ENCODE peak calls at places on chromosome X, in six cellular contexts. D is fibroblast of lung, O is cardiac muscle cell, M is colonic mucosa, R is adipocyte, V is BJ. F is an unnamed sample.

GRCh38 chrX:54043084-54043483 is 1.2 kb downstream of the PHF8 start:
- DNase-seq in D (no peak), O (no peak), M (no peak), R (peak), V (no peak), F (no peak)

GRCh38 chrX:63889001-63889400 is 104.0 kb upstream of the ARHGEF9 start:
- DNase-seq in D (peak), O (no peak), M (no peak), R (peak), V (peak), F (peak)

GRCh38 chrX:17519349-17519748 is 144.3 kb downstream of the NHS start:
- DNase-seq in D (no peak), O (peak), M (peak), R (no peak), V (no peak), F (no peak)

GRCh38 chrX:95956780-95957179 is 727.9 kb upstream of the DIAPH2 start:
- DNase-seq in D (no peak), O (no peak), M (no peak), R (no peak), V (no peak), F (no peak)

GRCh38 chrX:68684291-68684918 is 36.9 kb downstream of the STARD8 start:
- DNase-seq in D (no peak), O (peak), M (no peak), R (no peak), V (no peak), F (peak)

GRCh38 chrX:13693341-13693871 is 4.5 kb downstream of the RAB9A start:
- DNase-seq in D (no peak), O (no peak), M (no peak), R (no peak), V (no peak), F (no peak)

GRCh38 chrX:2498781-2499302 is 1.9 kb downstream of the DHRSX start:
- DNase-seq in D (peak), O (peak), M (peak), R (peak), V (no peak), F (peak)

GRCh38 chrX:155434906-155435743 is 23.3 kb downstream of the F8A3 start:
- DNase-seq in D (no peak), O (peak), M (no peak), R (peak), V (no peak), F (no peak)

GRCh38 chrX:21412029-21412428 is 37.8 kb downstream of the CNKSR2 start:
- DNase-seq in D (peak), O (no peak), M (no peak), R (no peak), V (no peak), F (no peak)

GRCh38 chrX:100410083-100410590 is at the start of gene PCDH19:
- DNase-seq in D (peak), O (peak), M (peak), R (peak), V (no peak), F (peak)

GRCh38 chrX:67503453-67503852 is 40.4 kb upstream of the AR start:
- DNase-seq in D (no peak), O (no peak), M (no peak), R (no peak), V (no peak), F (no peak)

GRCh38 chrX:16882702-16883486 is 12.7 kb upstream of the RBBP7 start:
- DNase-seq in D (peak), O (peak), M (peak), R (peak), V (no peak), F (peak)

GRCh38 chrX:144648788-144649187 is 598.5 kb upstream of the SPANXN1 start:
- DNase-seq in D (no peak), O (no peak), M (no peak), R (no peak), V (no peak), F (no peak)

GRCh38 chrX:41862562-41863184 is 60.7 kb downstream of the CASK start:
- DNase-seq in D (no peak), O (no peak), M (no peak), R (no peak), V (no peak), F (no peak)

GRCh38 chrX:42097491-42097890 is 174.1 kb upstream of the CASK start:
- DNase-seq in D (no peak), O (no peak), M (no peak), R (no peak), V (no peak), F (no peak)

GRCh38 chrX:135393046-135393445 is 28.7 kb upstream of the SMIM10L2A start:
- DNase-seq in D (no peak), O (no peak), M (no peak), R (no peak), V (no peak), F (no peak)

GRCh38 chrX:69988955-69989394 is 60.8 kb downstream of the AWAT2 start:
- DNase-seq in D (no peak), O (peak), M (no peak), R (no peak), V (no peak), F (peak)

GRCh38 chrX:53637479-53637878 is 49.0 kb downstream of the HUWE1 start:
- DNase-seq in D (no peak), O (no peak), M (no peak), R (no peak), V (no peak), F (no peak)

GRCh38 chrX:20378291-20378920 is 111.7 kb upstream of the RPS6KA3 start:
- DNase-seq in D (peak), O (no peak), M (peak), R (no peak), V (no peak), F (no peak)

GRCh38 chrX:105533951-105534350 is 288.4 kb upstream of the NRK start:
- DNase-seq in D (peak), O (peak), M (no peak), R (peak), V (no peak), F (no peak)

GRCh38 chrX:123489011-123489410 is 243.8 kb downstream of the THOC2 start:
- DNase-seq in D (peak), O (peak), M (no peak), R (peak), V (no peak), F (no peak)

GRCh38 chrX:25925956-25926355 is 212.2 kb upstream of the MAGEB18 start:
- DNase-seq in D (peak), O (peak), M (no peak), R (no peak), V (no peak), F (no peak)

GRCh38 chrX:71492086-71493065 is 40.5 kb upstream of the OGT start:
- DNase-seq in D (peak), O (peak), M (peak), R (peak), V (no peak), F (no peak)

GRCh38 chrX:71623714-71624113 is 5.4 kb upstream of the CXCR3 start:
- DNase-seq in D (no peak), O (no peak), M (no peak), R (no peak), V (no peak), F (no peak)

GRCh38 chrX:13719192-13719856 is 15.1 kb downstream of the TRAPPC2 start:
- DNase-seq in D (peak), O (no peak), M (no peak), R (no peak), V (no peak), F (peak)

GRCh38 chrX:46456125-46456922 is 88.9 kb downstream of the ZNF674 start:
- DNase-seq in D (no peak), O (peak), M (no peak), R (no peak), V (no peak), F (peak)

GRCh38 chrX:1394731-1395501 is 3.0 kb upstream of the SLC25A6 start:
- DNase-seq in D (no peak), O (no peak), M (no peak), R (no peak), V (no peak), F (no peak)

GRCh38 chrX:69021561-69021960 is 143.7 kb downstream of the PJA1 start:
- DNase-seq in D (no peak), O (no peak), M (no peak), R (no peak), V (no peak), F (no peak)

DNA sequence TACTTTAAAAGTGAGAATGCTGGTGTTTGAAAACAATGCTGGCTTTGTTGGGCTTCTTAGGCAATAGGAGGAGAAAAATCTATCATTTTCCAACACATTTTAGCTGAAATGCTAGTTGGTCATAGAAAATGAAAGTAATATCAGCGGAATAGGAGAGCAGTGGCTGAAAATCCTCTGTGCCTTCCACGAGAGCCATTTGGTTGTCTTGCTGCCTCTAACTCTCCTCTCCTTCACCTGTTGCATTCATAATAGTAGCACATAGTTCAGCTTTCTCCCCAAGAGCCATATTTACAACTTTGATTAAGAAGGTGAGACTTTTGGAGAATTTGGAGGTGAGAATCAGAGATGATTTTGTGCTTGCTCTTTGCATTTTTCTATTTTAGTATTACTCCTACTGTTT is 849.4 kb upstream of the FTHL17 start:
- DNase-seq in D (no peak), O (peak), M (no peak), R (no peak), V (no peak), F (no peak)
- H3K4me3 ChIP-seq in D (no peak), O (no peak), M (no peak), R (peak), V (no peak), F (no peak)

GRCh38 chrX:40083979-40084359 is 13.8 kb downstream of the BCOR start:
- DNase-seq in D (no peak), O (no peak), M (no peak), R (no peak), V (no peak), F (no peak)
- H3K4me3 ChIP-seq in D (peak), O (peak), M (peak), R (peak), V (no peak), F (peak)

DNA sequence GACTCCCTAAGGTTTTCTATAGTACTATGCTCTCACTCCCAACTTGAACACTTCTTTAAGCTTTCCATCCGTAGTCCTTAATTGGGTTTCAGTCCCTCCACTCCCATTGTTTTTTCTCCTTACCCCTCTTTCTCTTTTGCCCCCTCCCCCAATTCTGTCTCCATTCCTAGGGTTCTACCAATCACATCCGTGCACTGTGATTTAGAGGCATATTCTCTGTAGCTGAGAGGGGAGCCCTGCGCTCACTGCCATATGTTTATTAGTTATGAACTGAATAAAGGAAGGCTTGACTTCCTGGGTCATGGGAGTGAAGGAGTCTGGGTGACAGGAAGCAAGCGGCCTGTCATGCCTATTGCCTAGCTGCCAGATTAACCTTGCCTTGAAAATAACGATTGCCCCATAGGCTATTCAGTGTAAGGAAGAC is 470 bp downstream of the MCTS1 start:
- DNase-seq in D (peak), O (peak), M (peak), R (peak), V (no peak), F (peak)
- H3K4me3 ChIP-seq in D (peak), O (peak), M (peak), R (peak), V (peak), F (peak)

DNA sequence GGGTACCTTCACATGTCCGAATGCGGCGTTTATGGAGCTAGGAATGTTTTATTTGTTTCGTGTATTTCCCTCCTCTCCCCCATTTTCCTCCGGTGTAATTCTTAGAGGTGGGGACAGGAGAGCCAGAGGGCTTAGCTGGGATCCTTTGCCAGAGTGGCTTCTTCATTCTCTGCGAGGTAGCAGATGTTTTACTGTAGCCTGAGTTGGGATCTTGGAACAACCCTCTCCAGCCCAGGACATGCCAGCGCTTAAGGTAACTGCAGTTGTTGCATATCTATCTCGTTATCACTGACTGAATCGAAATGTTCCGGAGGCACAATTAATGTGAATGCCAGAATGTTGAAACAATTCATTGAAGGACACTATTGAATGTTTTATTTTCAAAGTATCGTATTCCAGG is 59.0 kb upstream of the DYNLT3 start:
- DNase-seq in D (no peak), O (no peak), M (no peak), R (no peak), V (no peak), F (no peak)
- H3K4me3 ChIP-seq in D (no peak), O (peak), M (no peak), R (peak), V (peak), F (peak)

DNA sequence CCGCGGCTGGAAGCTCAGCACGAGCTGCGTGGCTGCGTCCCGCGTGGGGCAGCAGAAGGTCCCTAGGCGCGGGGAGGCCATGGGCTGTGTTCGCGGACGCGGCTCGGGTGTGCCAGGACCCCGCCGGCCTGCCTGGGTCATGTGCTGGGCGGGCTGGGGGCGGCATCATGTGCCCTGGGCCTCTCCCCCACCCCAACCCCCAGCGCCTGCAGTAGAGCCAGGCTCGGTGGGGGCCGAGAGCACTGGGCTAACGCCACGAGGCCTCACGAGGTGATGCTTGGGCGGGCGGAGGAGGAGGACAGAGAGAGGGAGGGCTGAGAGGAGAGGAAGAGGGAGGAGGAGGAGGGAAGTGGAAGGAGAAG is at the start of gene GPR143:
- DNase-seq in D (no peak), O (no peak), M (no peak), R (no peak), V (no peak), F (no peak)
- H3K4me3 ChIP-seq in D (no peak), O (no peak), M (no peak), R (no peak), V (no peak), F (peak)

GRCh38 chrX:140765043-140765784 is 55.7 kb downstream of the LINC00632 start:
- DNase-seq in D (peak), O (peak), M (no peak), R (peak), V (no peak), F (peak)
- H3K4me3 ChIP-seq in D (peak), O (peak), M (peak), R (peak), V (peak), F (peak)

F was measured in choroid plexus epithelial cell.